ENCODE peak calls at places on chromosome 18, in five cellular contexts. One of them, this sample, is unnamed.

GRCh38 chr18:34886162-34886561 is 155.1 kb upstream of the MAPRE2 start:
- DNase-seq in GM12878: no peak
- DNase-seq in GM12891: no peak
- DNase-seq in K562: no peak
- DNase-seq in HepG2: no peak
- DNase-seq in this sample: no peak

GRCh38 chr18:12921178-12921577 is 26.6 kb upstream of the SEH1L start:
- DNase-seq in GM12878: peak; percentile 36
- DNase-seq in GM12891: no peak
- DNase-seq in K562: no peak
- DNase-seq in HepG2: peak; percentile 10
- DNase-seq in this sample: no peak

GRCh38 chr18:32372381-32373061 is 98.2 kb downstream of the GAREM1 start:
- DNase-seq in GM12878: no peak
- DNase-seq in GM12891: no peak
- DNase-seq in K562: no peak
- DNase-seq in HepG2: peak; percentile 94
- DNase-seq in this sample: no peak

GRCh38 chr18:49547701-49548100 is 14.2 kb upstream of the LIPG start:
- DNase-seq in GM12878: no peak
- DNase-seq in GM12891: no peak
- DNase-seq in K562: no peak
- DNase-seq in HepG2: no peak
- DNase-seq in this sample: no peak

GRCh38 chr18:57748770-57749603 is 54.1 kb downstream of the ATP8B1 start:
- DNase-seq in GM12878: peak; percentile 28
- DNase-seq in GM12891: peak; percentile 21
- DNase-seq in K562: no peak
- DNase-seq in HepG2: peak; percentile 76
- DNase-seq in this sample: peak; percentile 9

GRCh38 chr18:26482567-26482966 is 65.8 kb downstream of the KCTD1 start:
- DNase-seq in GM12878: no peak
- DNase-seq in GM12891: no peak
- DNase-seq in K562: no peak
- DNase-seq in HepG2: no peak
- DNase-seq in this sample: no peak

GRCh38 chr18:44098551-44099098 is 582.1 kb upstream of the SETBP1 start:
- DNase-seq in GM12878: no peak
- DNase-seq in GM12891: no peak
- DNase-seq in K562: no peak
- DNase-seq in HepG2: no peak
- DNase-seq in this sample: no peak

GRCh38 chr18:57798713-57799373 is 4.3 kb downstream of the ATP8B1 start:
- DNase-seq in GM12878: no peak
- DNase-seq in GM12891: no peak
- DNase-seq in K562: no peak
- DNase-seq in HepG2: peak; percentile 51
- DNase-seq in this sample: no peak

GRCh38 chr18:27062802-27063201 is 122.3 kb downstream of the CHST9 start:
- DNase-seq in GM12878: no peak
- DNase-seq in GM12891: no peak
- DNase-seq in K562: no peak
- DNase-seq in HepG2: no peak
- DNase-seq in this sample: no peak

GRCh38 chr18:27226556-27227075 is 41.5 kb upstream of the CHST9 start:
- DNase-seq in GM12878: no peak
- DNase-seq in GM12891: no peak
- DNase-seq in K562: no peak
- DNase-seq in HepG2: no peak
- DNase-seq in this sample: no peak

GRCh38 chr18:21112543-21113105 is 1.0 kb upstream of the ROCK1 start:
- DNase-seq in GM12878: no peak
- DNase-seq in GM12891: no peak
- DNase-seq in K562: peak; percentile 9
- DNase-seq in HepG2: no peak
- DNase-seq in this sample: no peak

GRCh38 chr18:6979954-6980353 is 137.6 kb downstream of the LAMA1 start:
- DNase-seq in GM12878: no peak
- DNase-seq in GM12891: no peak
- DNase-seq in K562: no peak
- DNase-seq in HepG2: no peak
- DNase-seq in this sample: no peak

GRCh38 chr18:63823516-63824219 is 48.5 kb downstream of the SERPINB7 start:
- DNase-seq in GM12878: no peak
- DNase-seq in GM12891: no peak
- DNase-seq in K562: peak; percentile 7
- DNase-seq in HepG2: peak; percentile 2
- DNase-seq in this sample: no peak

GRCh38 chr18:79517322-79517721 is 121.6 kb downstream of the NFATC1 start:
- DNase-seq in GM12878: no peak
- DNase-seq in GM12891: no peak
- DNase-seq in K562: no peak
- DNase-seq in HepG2: no peak
- DNase-seq in this sample: no peak

GRCh38 chr18:26215247-26215970 is 10.8 kb upstream of the TAF4B start:
- DNase-seq in GM12878: peak; percentile 71
- DNase-seq in GM12891: no peak
- DNase-seq in K562: no peak
- DNase-seq in HepG2: no peak
- DNase-seq in this sample: peak; percentile 21

GRCh38 chr18:48770243-48770642 is 180.5 kb downstream of the SMAD7 start:
- DNase-seq in GM12878: no peak
- DNase-seq in GM12891: no peak
- DNase-seq in K562: no peak
- DNase-seq in HepG2: no peak
- DNase-seq in this sample: no peak

GRCh38 chr18:42336139-42336538 is 381.1 kb downstream of the PIK3C3 start:
- DNase-seq in GM12878: no peak
- DNase-seq in GM12891: no peak
- DNase-seq in K562: no peak
- DNase-seq in HepG2: no peak
- DNase-seq in this sample: no peak

GRCh38 chr18:53375641-53376040 is 848.8 kb downstream of the MBD2 start:
- DNase-seq in GM12878: no peak
- DNase-seq in GM12891: no peak
- DNase-seq in K562: no peak
- DNase-seq in HepG2: no peak
- DNase-seq in this sample: no peak

GRCh38 chr18:48979944-48980890 is 29.5 kb upstream of the SMAD7 start:
- DNase-seq in GM12878: no peak
- DNase-seq in GM12891: no peak
- DNase-seq in K562: no peak
- DNase-seq in HepG2: peak; percentile 78
- DNase-seq in this sample: no peak

GRCh38 chr18:48194787-48195186 is 214.4 kb downstream of the ZBTB7C start:
- DNase-seq in GM12878: no peak
- DNase-seq in GM12891: no peak
- DNase-seq in K562: no peak
- DNase-seq in HepG2: no peak
- DNase-seq in this sample: no peak

GRCh38 chr18:47899107-47899840 is 31.2 kb downstream of the SMAD2 start:
- DNase-seq in GM12878: no peak
- DNase-seq in GM12891: no peak
- DNase-seq in K562: no peak
- DNase-seq in HepG2: no peak
- DNase-seq in this sample: no peak

GRCh38 chr18:59752666-59753065 is 55.4 kb upstream of the CCBE1 start:
- DNase-seq in GM12878: no peak
- DNase-seq in GM12891: no peak
- DNase-seq in K562: no peak
- DNase-seq in HepG2: no peak
- DNase-seq in this sample: no peak

GRCh38 chr18:59743561-59743960 is 46.3 kb upstream of the CCBE1 start:
- DNase-seq in GM12878: no peak
- DNase-seq in GM12891: no peak
- DNase-seq in K562: no peak
- DNase-seq in HepG2: no peak
- DNase-seq in this sample: no peak

GRCh38 chr18:59744271-59744721 is 47.1 kb upstream of the CCBE1 start:
- DNase-seq in GM12878: no peak
- DNase-seq in GM12891: no peak
- DNase-seq in K562: no peak
- DNase-seq in HepG2: no peak
- DNase-seq in this sample: no peak

GRCh38 chr18:59751186-59751585 is 54.0 kb upstream of the CCBE1 start:
- DNase-seq in GM12878: no peak
- DNase-seq in GM12891: no peak
- DNase-seq in K562: no peak
- DNase-seq in HepG2: no peak
- DNase-seq in this sample: no peak

DNA sequence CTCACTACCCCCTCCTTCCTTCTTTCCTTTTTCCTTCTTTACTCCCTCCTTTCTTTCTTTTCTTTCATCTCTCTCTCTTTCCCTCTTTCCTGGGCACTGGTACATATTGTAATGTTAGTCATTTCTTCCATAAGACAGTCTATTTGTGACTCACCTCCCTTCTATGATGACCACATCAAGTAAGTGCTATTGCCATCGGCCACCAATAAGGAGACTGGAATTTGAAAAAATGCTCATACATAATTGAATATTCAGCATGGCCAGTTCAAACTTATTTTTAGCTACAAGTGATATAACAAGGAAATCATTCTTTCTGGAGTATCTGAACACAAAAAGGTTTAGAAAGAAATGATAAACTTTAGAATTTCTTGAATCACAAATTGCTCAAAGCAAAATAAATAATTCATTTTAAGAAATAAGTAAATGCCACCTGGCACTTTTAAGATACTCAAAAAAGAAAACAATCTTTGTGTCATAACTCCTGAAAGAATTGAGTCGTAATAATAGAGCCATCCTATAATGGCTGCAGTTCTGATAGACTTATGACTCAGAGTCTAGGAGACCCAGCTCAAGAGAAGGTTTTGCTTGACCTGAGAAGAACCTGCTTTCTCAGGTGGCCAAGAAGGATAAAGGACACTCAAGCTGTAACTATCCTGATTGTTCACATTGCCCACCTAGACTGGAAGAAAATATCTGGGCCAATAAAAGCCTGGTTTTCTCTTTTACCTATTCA is 51.6 kb upstream of the CCBE1 start:
- DNase-seq in GM12878: no peak
- DNase-seq in GM12891: no peak
- DNase-seq in K562: no peak
- DNase-seq in HepG2: no peak
- DNase-seq in this sample: no peak
- TF ChIP-seq TAF1 in GM12878: no peak
- TF ChIP-seq TAF1 in GM12891: no peak
- TF ChIP-seq TAF1 in K562: no peak
- TF ChIP-seq TAF1 in HepG2: no peak
- TF ChIP-seq TAF1 in this sample: no peak

GRCh38 chr18:11849845-11850747 is 1.1 kb upstream of the CHMP1B start:
- DNase-seq in GM12878: no peak
- DNase-seq in GM12891: no peak
- DNase-seq in K562: peak; percentile 53
- DNase-seq in HepG2: peak; percentile 76
- DNase-seq in this sample: no peak
- TF ChIP-seq POLR2A in GM12878: no peak
- TF ChIP-seq POLR2A in GM12891: no peak
- TF ChIP-seq POLR2A in K562: peak; percentile 31
- TF ChIP-seq POLR2A in HepG2: peak; percentile 54
- TF ChIP-seq POLR2A in this sample: no peak

GRCh38 chr18:74243127-74243526 is 48.6 kb downstream of the CYB5A start:
- DNase-seq in GM12878: no peak
- DNase-seq in GM12891: no peak
- DNase-seq in K562: no peak
- DNase-seq in HepG2: no peak
- DNase-seq in this sample: no peak

GRCh38 chr18:74241426-74241825 is 50.3 kb downstream of the CYB5A start:
- DNase-seq in GM12878: no peak
- DNase-seq in GM12891: no peak
- DNase-seq in K562: no peak
- DNase-seq in HepG2: no peak
- DNase-seq in this sample: no peak

GRCh38 chr18:74242451-74243096 is 49.2 kb downstream of the CYB5A start:
- DNase-seq in GM12878: no peak
- DNase-seq in GM12891: no peak
- DNase-seq in K562: peak; percentile 67
- DNase-seq in HepG2: peak; percentile 65
- DNase-seq in this sample: no peak

GRCh38 chr18:74241970-74242369 is 49.8 kb downstream of the CYB5A start:
- DNase-seq in GM12878: no peak
- DNase-seq in GM12891: no peak
- DNase-seq in K562: no peak
- DNase-seq in HepG2: no peak
- DNase-seq in this sample: no peak

DNA sequence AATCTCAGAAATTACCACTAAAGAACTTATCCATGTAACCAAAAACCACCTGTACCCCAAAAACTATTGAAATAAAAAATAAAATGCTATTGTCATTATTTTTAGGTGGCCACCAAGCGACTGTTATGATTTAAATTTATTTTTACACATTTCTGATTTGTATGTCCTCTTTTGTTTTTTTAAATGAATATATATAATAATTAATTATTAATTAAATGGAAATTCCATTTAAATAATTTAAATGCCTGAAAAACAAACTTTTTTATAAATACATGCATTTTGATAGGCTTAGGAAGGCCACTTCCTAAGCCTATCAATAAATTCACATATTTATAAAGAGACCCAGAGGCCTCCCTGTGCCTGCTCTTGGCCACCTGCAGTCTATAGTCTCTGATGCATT is 52.2 kb downstream of the CYB5A start:
- DNase-seq in GM12878: no peak
- DNase-seq in GM12891: no peak
- DNase-seq in K562: no peak
- DNase-seq in HepG2: no peak
- DNase-seq in this sample: no peak
- TF ChIP-seq POLR2AphosphoS5 in GM12878: no peak
- TF ChIP-seq POLR2AphosphoS5 in GM12891: no peak
- TF ChIP-seq POLR2AphosphoS5 in K562: no peak
- TF ChIP-seq POLR2AphosphoS5 in HepG2: no peak
- TF ChIP-seq POLR2AphosphoS5 in this sample: no peak

DNA sequence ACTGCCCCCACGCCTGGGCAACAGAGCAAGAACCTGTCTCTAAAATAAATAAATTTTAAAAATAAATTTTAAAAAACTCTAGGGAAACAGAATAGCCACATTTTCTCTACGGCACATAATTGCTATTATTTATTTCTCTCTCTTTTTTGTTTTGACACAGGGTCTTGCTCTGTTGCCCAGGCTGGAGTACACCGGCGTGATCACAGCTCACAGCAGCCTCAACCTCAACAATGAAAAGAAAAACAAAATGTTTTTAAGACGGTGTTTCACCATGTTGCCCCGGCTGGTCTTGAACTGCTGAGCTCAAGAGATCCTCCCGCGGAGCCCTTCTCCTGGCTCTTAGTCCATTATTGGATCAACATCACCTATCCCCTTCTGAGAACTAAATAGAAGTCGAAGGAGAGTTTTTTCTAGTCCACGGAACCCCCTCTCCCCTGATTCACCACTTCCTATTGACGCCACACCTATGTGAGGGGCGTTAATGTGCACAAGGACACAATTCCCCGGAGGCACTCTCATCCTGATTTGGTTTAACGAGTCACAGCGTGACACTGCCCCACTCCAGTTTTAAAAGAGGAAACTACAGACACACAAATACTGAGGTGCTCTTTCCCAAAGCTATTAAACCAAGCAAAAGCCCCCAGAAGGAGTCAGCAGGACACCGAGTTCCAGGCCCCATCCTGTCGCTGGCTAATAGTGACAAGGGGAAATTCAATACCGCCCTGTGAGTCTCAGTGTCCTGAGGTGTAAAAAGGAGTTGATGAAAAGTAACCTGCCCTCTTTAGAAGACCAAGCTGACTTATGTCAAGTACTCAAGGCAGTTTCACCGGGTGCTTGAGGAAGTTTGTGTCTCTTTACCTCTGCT is 1.1 kb downstream of the NPC1 start:
- DNase-seq in GM12878: peak; percentile 28
- DNase-seq in GM12891: no peak
- DNase-seq in K562: peak; percentile 46
- DNase-seq in HepG2: peak; percentile 31
- DNase-seq in this sample: no peak
- TF ChIP-seq TAF1 in GM12878: no peak
- TF ChIP-seq TAF1 in GM12891: no peak
- TF ChIP-seq TAF1 in K562: no peak
- TF ChIP-seq TAF1 in HepG2: no peak
- TF ChIP-seq TAF1 in this sample: no peak